ENCODE peak calls at places on chromosomes 13 and 19, in eight cellular contexts. T, X, D, Y, W, I, O and N are unnamed samples.

GRCh38 chr13:70218618-70219017 is 110.4 kb upstream of the KLHL1 start:
- DNase-seq in Y (no peak), O (no peak), T (no peak), I (no peak), X (no peak), W (no peak), D (no peak), N (no peak)

GRCh38 chr19:36819130-36819630 is 19.0 kb downstream of the ZNF790 start:
- DNase-seq in D (no peak), Y (no peak), X (no peak), I (no peak), W (no peak), T (no peak), O (no peak), N (no peak)

GRCh38 chr13:21749410-21749809 is 78.5 kb downstream of the FGF9 start:
- DNase-seq in X (no peak), T (no peak), W (no peak), I (no peak), Y (no peak), O (no peak), D (no peak), N (no peak)

GRCh38 chr19:35562336-35562735 is 1.1 kb downstream of the ATP4A start:
- DNase-seq in Y (no peak), I (no peak), D (no peak), X (no peak), O (no peak), T (no peak), W (no peak), N (no peak)

GRCh38 chr19:11446652-11447301 is 11.3 kb downstream of the PRKCSH start:
- DNase-seq in W (no peak), Y (peak; percentile 31), O (peak; percentile 61), X (peak; percentile 83), I (no peak), D (no peak), T (no peak), N (no peak)

GRCh38 chr19:52662631-52663030 is 24.5 kb upstream of the ZNF83 start:
- DNase-seq in D (no peak), T (no peak), X (no peak), W (no peak), Y (no peak), I (no peak), O (no peak), N (no peak)

GRCh38 chr13:107838592-107839161 is 376.7 kb downstream of the LIG4 start:
- DNase-seq in I (no peak), X (no peak), Y (no peak), W (no peak), T (no peak), O (no peak), D (no peak), N (no peak)

GRCh38 chr13:42396501-42396900 is 124.5 kb downstream of the AKAP11 start:
- DNase-seq in W (no peak), T (no peak), O (no peak), I (no peak), Y (no peak), D (no peak), X (no peak), N (no peak)

GRCh38 chr13:27569405-27569804 is 50.9 kb downstream of the LNX2 start:
- DNase-seq in I (no peak), D (no peak), Y (no peak), W (peak; percentile 24), T (no peak), X (no peak), O (no peak), N (no peak)

GRCh38 chr19:34932494-34932893 is 5.8 kb downstream of the ZNF30 start:
- DNase-seq in Y (no peak), W (no peak), T (no peak), O (no peak), X (no peak), I (no peak), D (no peak), N (no peak)

GRCh38 chr19:5150902-5151741 is 182.2 kb downstream of the KDM4B start:
- DNase-seq in W (no peak), X (no peak), O (no peak), T (no peak), I (no peak), D (no peak), Y (no peak), N (no peak)

GRCh38 chr13:77751513-77752456 is 54.3 kb downstream of the SLAIN1 start:
- DNase-seq in D (peak; percentile 3), W (peak; percentile 34), X (peak; percentile 81), I (peak; percentile 22), Y (peak; percentile 59), T (no peak), O (no peak), N (no peak)

GRCh38 chr13:103356226-103356864 is 290.1 kb upstream of the SLC10A2 start:
- DNase-seq in I (no peak), Y (no peak), X (no peak), D (no peak), W (no peak), T (no peak), O (no peak), N (no peak)

GRCh38 chr13:96000069-96000468 is 53.1 kb downstream of the UGGT2 start:
- DNase-seq in T (no peak), X (no peak), D (no peak), O (no peak), W (no peak), Y (no peak), I (no peak), N (no peak)

GRCh38 chr13:113658836-113659235 is 838 bp upstream of the ATP4B start:
- DNase-seq in T (no peak), D (no peak), Y (no peak), O (no peak), X (no peak), I (no peak), W (no peak), N (no peak)

GRCh38 chr13:112744306-112745021 is 54.6 kb downstream of the ATP11A start:
- DNase-seq in O (no peak), X (no peak), W (no peak), Y (no peak), D (no peak), T (no peak), I (no peak), N (no peak)